ENCODE peak calls at places on chromosomes 7 and 10, in seven cellular contexts. One of them, this sample, is unnamed.

GRCh38 chr7:27677912-27678612 is 15.4 kb upstream of the HIBADH start:
- DNase-seq in amniotic stem cell: peak
- DNase-seq in GM04504: peak
- DNase-seq in cardiac fibroblast: peak
- DNase-seq in putamen: peak
- DNase-seq in activated naive CD8-positive, alpha-beta T cell treated with anti-CD3 and anti-CD28 coated beads, Interleukin-2, amount 50 U/mL, for 24 hours: no peak
- DNase-seq in keratinocyte: no peak
- DNase-seq in this sample: peak

GRCh38 chr7:5591547-5591899 is 167.9 kb upstream of the TNRC18 start:
- DNase-seq in amniotic stem cell: peak
- DNase-seq in GM04504: peak
- DNase-seq in cardiac fibroblast: peak
- DNase-seq in putamen: no peak
- DNase-seq in activated naive CD8-positive, alpha-beta T cell treated with anti-CD3 and anti-CD28 coated beads, Interleukin-2, amount 50 U/mL, for 24 hours: no peak
- DNase-seq in keratinocyte: no peak
- DNase-seq in this sample: no peak

GRCh38 chr10:129883637-129884389 is 80.3 kb downstream of the EBF3 start:
- DNase-seq in amniotic stem cell: no peak
- DNase-seq in GM04504: no peak
- DNase-seq in cardiac fibroblast: no peak
- DNase-seq in putamen: no peak
- DNase-seq in activated naive CD8-positive, alpha-beta T cell treated with anti-CD3 and anti-CD28 coated beads, Interleukin-2, amount 50 U/mL, for 24 hours: no peak
- DNase-seq in keratinocyte: no peak
- DNase-seq in this sample: no peak

GRCh38 chr7:18499407-18500197 is 4.1 kb downstream of the HDAC9 start:
- DNase-seq in amniotic stem cell: no peak
- DNase-seq in GM04504: no peak
- DNase-seq in cardiac fibroblast: peak
- DNase-seq in putamen: no peak
- DNase-seq in activated naive CD8-positive, alpha-beta T cell treated with anti-CD3 and anti-CD28 coated beads, Interleukin-2, amount 50 U/mL, for 24 hours: no peak
- DNase-seq in keratinocyte: no peak
- DNase-seq in this sample: peak

GRCh38 chr7:10845225-10845624 is 128.4 kb upstream of the PHF14 start:
- DNase-seq in amniotic stem cell: no peak
- DNase-seq in GM04504: no peak
- DNase-seq in cardiac fibroblast: no peak
- DNase-seq in putamen: no peak
- DNase-seq in activated naive CD8-positive, alpha-beta T cell treated with anti-CD3 and anti-CD28 coated beads, Interleukin-2, amount 50 U/mL, for 24 hours: no peak
- DNase-seq in keratinocyte: no peak
- DNase-seq in this sample: no peak

GRCh38 chr10:26700884-26701630 is 3.6 kb downstream of the PDSS1 start:
- DNase-seq in amniotic stem cell: no peak
- DNase-seq in GM04504: no peak
- DNase-seq in cardiac fibroblast: no peak
- DNase-seq in putamen: no peak
- DNase-seq in activated naive CD8-positive, alpha-beta T cell treated with anti-CD3 and anti-CD28 coated beads, Interleukin-2, amount 50 U/mL, for 24 hours: no peak
- DNase-seq in keratinocyte: no peak
- DNase-seq in this sample: no peak

GRCh38 chr10:48333856-48334255 is 27.4 kb downstream of the MAPK8 start:
- DNase-seq in amniotic stem cell: no peak
- DNase-seq in GM04504: no peak
- DNase-seq in cardiac fibroblast: no peak
- DNase-seq in putamen: no peak
- DNase-seq in activated naive CD8-positive, alpha-beta T cell treated with anti-CD3 and anti-CD28 coated beads, Interleukin-2, amount 50 U/mL, for 24 hours: no peak
- DNase-seq in keratinocyte: peak
- DNase-seq in this sample: no peak

GRCh38 chr10:35063837-35064454 is 26.2 kb downstream of the CUL2 start:
- DNase-seq in amniotic stem cell: no peak
- DNase-seq in GM04504: no peak
- DNase-seq in cardiac fibroblast: no peak
- DNase-seq in putamen: no peak
- DNase-seq in activated naive CD8-positive, alpha-beta T cell treated with anti-CD3 and anti-CD28 coated beads, Interleukin-2, amount 50 U/mL, for 24 hours: no peak
- DNase-seq in keratinocyte: no peak
- DNase-seq in this sample: no peak

GRCh38 chr7:105830405-105831218 is 45.8 kb downstream of the ATXN7L1 start:
- DNase-seq in amniotic stem cell: peak
- DNase-seq in GM04504: peak
- DNase-seq in cardiac fibroblast: peak
- DNase-seq in putamen: no peak
- DNase-seq in activated naive CD8-positive, alpha-beta T cell treated with anti-CD3 and anti-CD28 coated beads, Interleukin-2, amount 50 U/mL, for 24 hours: no peak
- DNase-seq in keratinocyte: peak
- DNase-seq in this sample: peak